ENCODE peak calls at places on chromosomes 7 and 10, in seven cellular contexts. M is IMR-90; B is AG10803; G is stimulated activated CD4-positive, alpha-beta T cell treated with anti-CD3 and anti-CD28 coated beads, TNF-alpha, amount 100 ng/mL, for 24 hours; S is RWPE1; C is CD4-positive, alpha-beta T cell; Z is BJ. X is an unnamed sample.

GRCh38 chr10:75492151-75492550 is 60.7 kb downstream of the LRMDA start:
- DNase-seq in G (no peak), B (no peak), Z (no peak), C (no peak), M (no peak), S (no peak), X (no peak)

GRCh38 chr10:5873515-5873995 is 16.1 kb downstream of the ANKRD16 start:
- DNase-seq in M (peak), B (peak), C (peak), S (peak), Z (peak), G (peak), X (peak)

GRCh38 chr7:29971566-29972314 is 17.9 kb downstream of the SCRN1 start:
- DNase-seq in G (no peak), Z (no peak), C (no peak), M (no peak), S (no peak), B (no peak), X (no peak)

GRCh38 chr7:31027161-31027965 is 24.7 kb upstream of the ADCYAP1R1 start:
- DNase-seq in B (peak), S (no peak), C (no peak), Z (no peak), G (no peak), M (no peak), X (no peak)

GRCh38 chr10:49592726-49593563 is 17.2 kb upstream of the SLC18A3 start:
- DNase-seq in B (peak), G (peak), S (peak), C (peak), M (peak), Z (no peak), X (peak)

GRCh38 chr7:110766874-110767273 is 324.1 kb upstream of the LRRN3 start:
- DNase-seq in Z (no peak), C (no peak), M (no peak), G (no peak), S (no peak), B (no peak), X (no peak)

GRCh38 chr7:25832456-25832855 is 319.5 kb upstream of the NFE2L3 start:
- DNase-seq in G (no peak), C (no peak), Z (no peak), M (no peak), S (no peak), B (no peak), X (no peak)

GRCh38 chr10:43409385-43410109 is 561 bp upstream of the HNRNPF start:
- DNase-seq in Z (no peak), S (no peak), G (peak), C (peak), B (no peak), M (no peak), X (no peak)

GRCh38 chr10:119542357-119542989 is at the start of gene RGS10:
- DNase-seq in S (peak), B (peak), G (peak), M (peak), Z (no peak), C (peak), X (peak)

GRCh38 chr10:28137907-28138880 is 139.3 kb upstream of the ODAD2 start:
- DNase-seq in C (no peak), B (peak), G (no peak), S (no peak), M (peak), Z (peak), X (no peak)

GRCh38 chr10:129864082-129864481 is 100.0 kb downstream of the EBF3 start:
- DNase-seq in C (no peak), S (no peak), G (no peak), Z (no peak), M (no peak), B (no peak), X (no peak)

GRCh38 chr7:35605760-35606159 is 89.2 kb downstream of the HERPUD2 start:
- DNase-seq in M (peak), B (peak), G (no peak), Z (peak), C (no peak), S (peak), X (no peak)

GRCh38 chr7:98399462-98399861 is 1.4 kb downstream of the BAIAP2L1 start:
- DNase-seq in Z (no peak), G (no peak), S (no peak), C (no peak), M (peak), B (peak), X (no peak)

GRCh38 chr7:108016841-108017775 is 14.1 kb upstream of the LAMB1 start:
- DNase-seq in S (peak), M (peak), Z (no peak), B (peak), G (no peak), C (no peak), X (peak)

GRCh38 chr7:79272066-79272669 is 181.3 kb downstream of the MAGI2 start:
- DNase-seq in C (no peak), G (no peak), B (peak), M (peak), Z (no peak), S (peak), X (peak)

GRCh38 chr10:23630880-23631279 is 192.0 kb downstream of the OTUD1 start:
- DNase-seq in M (no peak), B (peak), Z (no peak), G (no peak), S (no peak), C (no peak), X (no peak)

GRCh38 chr10:112847778-112848177 is 102.3 kb upstream of the TCF7L2 start:
- DNase-seq in B (no peak), Z (no peak), C (no peak), M (no peak), G (no peak), S (no peak), X (no peak)

GRCh38 chr10:119309423-119309770 is 102.0 kb downstream of the GRK5 start:
- DNase-seq in G (no peak), S (no peak), M (no peak), Z (no peak), B (no peak), C (no peak), X (peak)

GRCh38 chr7:123715198-123715597 is 33.6 kb downstream of the WASL start:
- DNase-seq in C (no peak), S (peak), M (peak), G (no peak), Z (no peak), B (peak), X (no peak)

GRCh38 chr10:3293536-3294431 is 121.2 kb upstream of the PITRM1 start:
- DNase-seq in Z (no peak), B (peak), G (no peak), C (no peak), M (peak), S (no peak), X (no peak)

GRCh38 chr7:157713591-157713990 is 376.8 kb downstream of the DNAJB6 start:
- DNase-seq in B (no peak), M (no peak), Z (no peak), C (no peak), S (no peak), G (no peak), X (no peak)

GRCh38 chr7:25272265-25272664 is 44.0 kb upstream of the NPVF start:
- DNase-seq in Z (no peak), M (no peak), C (no peak), G (no peak), S (no peak), B (no peak), X (no peak)

GRCh38 chr10:125340871-125341270 is 180.5 kb upstream of the CTBP2 start:
- DNase-seq in G (no peak), Z (no peak), B (no peak), S (no peak), C (no peak), M (no peak), X (no peak)

GRCh38 chr7:107076781-107077698 is 32.5 kb downstream of the PRKAR2B start:
- DNase-seq in B (no peak), C (no peak), G (no peak), M (no peak), Z (no peak), S (no peak), X (no peak)

GRCh38 chr7:121960678-121961461 is 87.9 kb downstream of the PTPRZ1 start:
- DNase-seq in C (no peak), G (no peak), S (peak), Z (peak), M (peak), B (peak), X (no peak)

GRCh38 chr7:70660819-70661191 is 471.1 kb upstream of the GALNT17 start:
- DNase-seq in M (no peak), B (no peak), C (no peak), Z (no peak), S (no peak), G (no peak), X (no peak)

GRCh38 chr10:49115015-49115795 is at the start of gene VSTM4:
- DNase-seq in C (no peak), Z (no peak), M (peak), G (no peak), B (peak), S (no peak), X (no peak)

GRCh38 chr10:13349776-13350274 is 1.7 kb upstream of the SEPHS1 start:
- DNase-seq in C (peak), M (peak), Z (no peak), S (peak), B (peak), G (no peak), X (peak)

GRCh38 chr10:23453465-23453864 is 14.6 kb downstream of the OTUD1 start:
- DNase-seq in G (no peak), M (no peak), B (no peak), S (no peak), C (no peak), Z (no peak), X (no peak)